ENCODE peak calls at places on chromosomes 12 and 14, in seven cellular contexts. One of them, this sample, is unnamed.

GRCh38 chr12:41697161-41697560 is 447.5 kb downstream of the GXYLT1 start:
- DNase-seq in epithelial cell of esophagus: no peak
- DNase-seq in colonic mucosa: no peak
- DNase-seq in AG04449: no peak
- DNase-seq in progenitor cell of endocrine pancreas: no peak
- DNase-seq in heart left ventricle: no peak
- DNase-seq in cardiac fibroblast: no peak
- DNase-seq in this sample: no peak

GRCh38 chr12:67594888-67595287 is 53.7 kb upstream of the DYRK2 start:
- DNase-seq in colonic mucosa: no peak
- DNase-seq in epithelial cell of esophagus: peak
- DNase-seq in cardiac fibroblast: no peak
- DNase-seq in heart left ventricle: no peak
- DNase-seq in progenitor cell of endocrine pancreas: no peak
- DNase-seq in AG04449: no peak
- DNase-seq in this sample: no peak

GRCh38 chr14:78863143-78863542 is 693.0 kb downstream of the NRXN3 start:
- DNase-seq in epithelial cell of esophagus: peak
- DNase-seq in progenitor cell of endocrine pancreas: peak
- DNase-seq in colonic mucosa: peak
- DNase-seq in AG04449: no peak
- DNase-seq in heart left ventricle: no peak
- DNase-seq in cardiac fibroblast: peak
- DNase-seq in this sample: no peak

GRCh38 chr12:131833896-131834641 is 5.9 kb downstream of the MMP17 start:
- DNase-seq in AG04449: no peak
- DNase-seq in progenitor cell of endocrine pancreas: no peak
- DNase-seq in heart left ventricle: no peak
- DNase-seq in epithelial cell of esophagus: peak
- DNase-seq in cardiac fibroblast: peak
- DNase-seq in colonic mucosa: no peak
- DNase-seq in this sample: no peak

GRCh38 chr12:43776498-43776897 is 17.7 kb downstream of the IRAK4 start:
- DNase-seq in epithelial cell of esophagus: peak
- DNase-seq in colonic mucosa: no peak
- DNase-seq in cardiac fibroblast: peak
- DNase-seq in progenitor cell of endocrine pancreas: no peak
- DNase-seq in heart left ventricle: no peak
- DNase-seq in AG04449: no peak
- DNase-seq in this sample: no peak

GRCh38 chr12:2851931-2852330 is 4.9 kb downstream of the TEX52 start:
- DNase-seq in AG04449: no peak
- DNase-seq in epithelial cell of esophagus: no peak
- DNase-seq in heart left ventricle: no peak
- DNase-seq in colonic mucosa: no peak
- DNase-seq in cardiac fibroblast: no peak
- DNase-seq in progenitor cell of endocrine pancreas: no peak
- DNase-seq in this sample: no peak

GRCh38 chr12:81167694-81168093 is 89.8 kb downstream of the ACSS3 start:
- DNase-seq in progenitor cell of endocrine pancreas: no peak
- DNase-seq in heart left ventricle: no peak
- DNase-seq in colonic mucosa: no peak
- DNase-seq in AG04449: no peak
- DNase-seq in epithelial cell of esophagus: peak
- DNase-seq in cardiac fibroblast: peak
- DNase-seq in this sample: no peak

GRCh38 chr12:13173537-13173936 is 23.0 kb upstream of the EMP1 start:
- DNase-seq in AG04449: peak
- DNase-seq in progenitor cell of endocrine pancreas: no peak
- DNase-seq in cardiac fibroblast: peak
- DNase-seq in heart left ventricle: peak
- DNase-seq in colonic mucosa: peak
- DNase-seq in epithelial cell of esophagus: peak
- DNase-seq in this sample: no peak

GRCh38 chr12:69897744-69898143 is 72.7 kb downstream of the MYRFL start:
- DNase-seq in heart left ventricle: peak
- DNase-seq in AG04449: no peak
- DNase-seq in colonic mucosa: no peak
- DNase-seq in epithelial cell of esophagus: peak
- DNase-seq in progenitor cell of endocrine pancreas: no peak
- DNase-seq in cardiac fibroblast: peak
- DNase-seq in this sample: no peak

GRCh38 chr12:131831021-131831571 is 2.9 kb downstream of the MMP17 start:
- DNase-seq in colonic mucosa: no peak
- DNase-seq in AG04449: no peak
- DNase-seq in heart left ventricle: no peak
- DNase-seq in epithelial cell of esophagus: peak
- DNase-seq in progenitor cell of endocrine pancreas: no peak
- DNase-seq in cardiac fibroblast: peak
- DNase-seq in this sample: no peak

GRCh38 chr14:100782516-100783320 is 43.2 kb upstream of the MEG3 start:
- DNase-seq in heart left ventricle: no peak
- DNase-seq in epithelial cell of esophagus: no peak
- DNase-seq in AG04449: no peak
- DNase-seq in cardiac fibroblast: no peak
- DNase-seq in progenitor cell of endocrine pancreas: no peak
- DNase-seq in colonic mucosa: no peak
- DNase-seq in this sample: no peak

GRCh38 chr14:69318241-69318640 is 58.3 kb downstream of the GALNT16 start:
- DNase-seq in epithelial cell of esophagus: no peak
- DNase-seq in colonic mucosa: no peak
- DNase-seq in heart left ventricle: no peak
- DNase-seq in progenitor cell of endocrine pancreas: no peak
- DNase-seq in cardiac fibroblast: no peak
- DNase-seq in AG04449: no peak
- DNase-seq in this sample: no peak

GRCh38 chr14:56461876-56462275 is 117.7 kb upstream of the TMEM260 start:
- DNase-seq in progenitor cell of endocrine pancreas: no peak
- DNase-seq in cardiac fibroblast: no peak
- DNase-seq in AG04449: no peak
- DNase-seq in epithelial cell of esophagus: no peak
- DNase-seq in colonic mucosa: no peak
- DNase-seq in heart left ventricle: no peak
- DNase-seq in this sample: no peak

GRCh38 chr12:124679533-124680371 is 112.3 kb upstream of the NCOR2 start:
- DNase-seq in cardiac fibroblast: no peak
- DNase-seq in epithelial cell of esophagus: no peak
- DNase-seq in heart left ventricle: peak
- DNase-seq in colonic mucosa: peak
- DNase-seq in AG04449: no peak
- DNase-seq in progenitor cell of endocrine pancreas: no peak
- DNase-seq in this sample: no peak

GRCh38 chr12:122190842-122191668 is 8.1 kb downstream of the LRRC43 start:
- DNase-seq in heart left ventricle: no peak
- DNase-seq in progenitor cell of endocrine pancreas: peak
- DNase-seq in colonic mucosa: peak
- DNase-seq in epithelial cell of esophagus: peak
- DNase-seq in AG04449: no peak
- DNase-seq in cardiac fibroblast: peak
- DNase-seq in this sample: peak

GRCh38 chr14:37545174-37545573 is 49.9 kb downstream of the FOXA1 start:
- DNase-seq in AG04449: no peak
- DNase-seq in heart left ventricle: no peak
- DNase-seq in cardiac fibroblast: no peak
- DNase-seq in colonic mucosa: no peak
- DNase-seq in epithelial cell of esophagus: peak
- DNase-seq in progenitor cell of endocrine pancreas: no peak
- DNase-seq in this sample: no peak

GRCh38 chr12:110670161-110670701 is 18.7 kb downstream of the HVCN1 start:
- DNase-seq in heart left ventricle: no peak
- DNase-seq in cardiac fibroblast: no peak
- DNase-seq in progenitor cell of endocrine pancreas: no peak
- DNase-seq in AG04449: no peak
- DNase-seq in epithelial cell of esophagus: no peak
- DNase-seq in colonic mucosa: no peak
- DNase-seq in this sample: no peak

GRCh38 chr14:100132161-100132902 is 27.1 kb downstream of the DEGS2 start:
- DNase-seq in epithelial cell of esophagus: peak
- DNase-seq in progenitor cell of endocrine pancreas: no peak
- DNase-seq in colonic mucosa: no peak
- DNase-seq in heart left ventricle: no peak
- DNase-seq in cardiac fibroblast: peak
- DNase-seq in AG04449: no peak
- DNase-seq in this sample: no peak

GRCh38 chr14:74934476-74935339 is 11.6 kb upstream of the RPS6KL1 start:
- DNase-seq in progenitor cell of endocrine pancreas: no peak
- DNase-seq in heart left ventricle: peak
- DNase-seq in colonic mucosa: no peak
- DNase-seq in AG04449: no peak
- DNase-seq in epithelial cell of esophagus: no peak
- DNase-seq in cardiac fibroblast: peak
- DNase-seq in this sample: no peak

GRCh38 chr14:100691395-100692025 is 35.2 kb upstream of the DLK1 start:
- DNase-seq in epithelial cell of esophagus: peak
- DNase-seq in cardiac fibroblast: no peak
- DNase-seq in heart left ventricle: no peak
- DNase-seq in colonic mucosa: no peak
- DNase-seq in AG04449: no peak
- DNase-seq in progenitor cell of endocrine pancreas: no peak
- DNase-seq in this sample: no peak

GRCh38 chr12:53098354-53098981 is 1.0 kb downstream of the IGFBP6 start:
- DNase-seq in heart left ventricle: peak
- DNase-seq in progenitor cell of endocrine pancreas: no peak
- DNase-seq in colonic mucosa: peak
- DNase-seq in cardiac fibroblast: peak
- DNase-seq in AG04449: peak
- DNase-seq in epithelial cell of esophagus: peak
- DNase-seq in this sample: no peak

GRCh38 chr14:64758711-64759554 is 54.7 kb downstream of the PLEKHG3 start:
- DNase-seq in epithelial cell of esophagus: peak
- DNase-seq in heart left ventricle: peak
- DNase-seq in AG04449: peak
- DNase-seq in colonic mucosa: no peak
- DNase-seq in progenitor cell of endocrine pancreas: no peak
- DNase-seq in cardiac fibroblast: peak
- DNase-seq in this sample: no peak
- TF ChIP-seq CTCF in epithelial cell of esophagus: no peak
- TF ChIP-seq CTCF in heart left ventricle: no peak
- TF ChIP-seq CTCF in AG04449: no peak
- TF ChIP-seq CTCF in colonic mucosa: no peak
- TF ChIP-seq CTCF in progenitor cell of endocrine pancreas: no peak
- TF ChIP-seq CTCF in cardiac fibroblast: no peak
- TF ChIP-seq CTCF in this sample: no peak

GRCh38 chr12:62602445-62603060 is 135.9 kb downstream of the MON2 start:
- DNase-seq in AG04449: peak
- DNase-seq in cardiac fibroblast: peak
- DNase-seq in heart left ventricle: peak
- DNase-seq in colonic mucosa: peak
- DNase-seq in epithelial cell of esophagus: peak
- DNase-seq in progenitor cell of endocrine pancreas: peak
- DNase-seq in this sample: peak

GRCh38 chr12:62597253-62597652 is 130.6 kb downstream of the MON2 start:
- DNase-seq in progenitor cell of endocrine pancreas: no peak
- DNase-seq in epithelial cell of esophagus: no peak
- DNase-seq in AG04449: no peak
- DNase-seq in colonic mucosa: no peak
- DNase-seq in heart left ventricle: no peak
- DNase-seq in cardiac fibroblast: no peak
- DNase-seq in this sample: no peak

GRCh38 chr12:62598846-62599245 is 132.2 kb downstream of the MON2 start:
- DNase-seq in epithelial cell of esophagus: no peak
- DNase-seq in progenitor cell of endocrine pancreas: no peak
- DNase-seq in colonic mucosa: no peak
- DNase-seq in AG04449: no peak
- DNase-seq in cardiac fibroblast: no peak
- DNase-seq in heart left ventricle: no peak
- DNase-seq in this sample: no peak

GRCh38 chr12:62601765-62602444 is 135.3 kb downstream of the MON2 start:
- DNase-seq in heart left ventricle: no peak
- DNase-seq in progenitor cell of endocrine pancreas: no peak
- DNase-seq in colonic mucosa: no peak
- DNase-seq in AG04449: no peak
- DNase-seq in epithelial cell of esophagus: no peak
- DNase-seq in cardiac fibroblast: no peak
- DNase-seq in this sample: no peak

GRCh38 chr12:62600038-62600437 is 133.4 kb downstream of the MON2 start:
- DNase-seq in epithelial cell of esophagus: no peak
- DNase-seq in heart left ventricle: no peak
- DNase-seq in cardiac fibroblast: no peak
- DNase-seq in progenitor cell of endocrine pancreas: no peak
- DNase-seq in AG04449: no peak
- DNase-seq in colonic mucosa: no peak
- DNase-seq in this sample: no peak
- TF ChIP-seq CTCF in epithelial cell of esophagus: peak
- TF ChIP-seq CTCF in heart left ventricle: no peak
- TF ChIP-seq CTCF in cardiac fibroblast: peak
- TF ChIP-seq CTCF in progenitor cell of endocrine pancreas: peak
- TF ChIP-seq CTCF in AG04449: no peak
- TF ChIP-seq CTCF in colonic mucosa: no peak
- TF ChIP-seq CTCF in this sample: no peak

GRCh38 chr12:32307352-32307751 is 92.0 kb upstream of the FGD4 start:
- DNase-seq in epithelial cell of esophagus: no peak
- DNase-seq in heart left ventricle: no peak
- DNase-seq in colonic mucosa: no peak
- DNase-seq in cardiac fibroblast: no peak
- DNase-seq in AG04449: no peak
- DNase-seq in progenitor cell of endocrine pancreas: no peak
- DNase-seq in this sample: no peak

GRCh38 chr12:32302218-32302826 is 97.0 kb upstream of the FGD4 start:
- DNase-seq in AG04449: no peak
- DNase-seq in epithelial cell of esophagus: peak
- DNase-seq in progenitor cell of endocrine pancreas: no peak
- DNase-seq in colonic mucosa: no peak
- DNase-seq in heart left ventricle: no peak
- DNase-seq in cardiac fibroblast: peak
- DNase-seq in this sample: no peak

GRCh38 chr12:32301216-32301615 is 98.1 kb upstream of the FGD4 start:
- DNase-seq in AG04449: no peak
- DNase-seq in cardiac fibroblast: no peak
- DNase-seq in heart left ventricle: no peak
- DNase-seq in progenitor cell of endocrine pancreas: no peak
- DNase-seq in epithelial cell of esophagus: no peak
- DNase-seq in colonic mucosa: no peak
- DNase-seq in this sample: no peak

GRCh38 chr12:32303171-32303570 is 96.2 kb upstream of the FGD4 start:
- DNase-seq in colonic mucosa: no peak
- DNase-seq in AG04449: no peak
- DNase-seq in progenitor cell of endocrine pancreas: no peak
- DNase-seq in cardiac fibroblast: no peak
- DNase-seq in epithelial cell of esophagus: no peak
- DNase-seq in heart left ventricle: no peak
- DNase-seq in this sample: no peak

GRCh38 chr12:32305163-32305562 is 94.2 kb upstream of the FGD4 start:
- DNase-seq in AG04449: no peak
- DNase-seq in progenitor cell of endocrine pancreas: no peak
- DNase-seq in colonic mucosa: no peak
- DNase-seq in cardiac fibroblast: peak
- DNase-seq in epithelial cell of esophagus: peak
- DNase-seq in heart left ventricle: no peak
- DNase-seq in this sample: no peak
- TF ChIP-seq CTCF in AG04449: no peak
- TF ChIP-seq CTCF in progenitor cell of endocrine pancreas: no peak
- TF ChIP-seq CTCF in colonic mucosa: peak
- TF ChIP-seq CTCF in cardiac fibroblast: peak
- TF ChIP-seq CTCF in epithelial cell of esophagus: peak
- TF ChIP-seq CTCF in heart left ventricle: peak
- TF ChIP-seq CTCF in this sample: peak

DNA sequence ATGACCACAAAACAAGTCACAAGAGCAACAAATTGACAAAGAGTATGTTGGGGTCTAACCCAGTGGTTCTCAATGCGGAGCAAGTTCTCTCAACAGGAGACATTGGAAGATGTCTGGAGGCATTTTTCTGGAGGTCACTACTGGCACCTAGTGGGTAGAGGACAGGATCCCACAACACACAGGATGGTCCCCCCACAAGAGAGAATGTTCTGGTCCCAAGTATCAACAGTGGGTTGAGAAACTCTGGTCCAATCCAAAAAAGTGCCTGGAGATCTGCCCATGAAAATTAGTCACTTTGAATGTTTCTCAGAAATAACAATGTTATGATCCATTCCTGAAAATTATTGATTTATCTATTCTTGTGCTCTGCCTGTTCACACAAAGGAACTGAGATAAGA is 3.3 kb downstream of the SSH1 start:
- DNase-seq in heart left ventricle: peak
- DNase-seq in epithelial cell of esophagus: peak
- DNase-seq in progenitor cell of endocrine pancreas: no peak
- DNase-seq in AG04449: no peak
- DNase-seq in colonic mucosa: no peak
- DNase-seq in cardiac fibroblast: peak
- DNase-seq in this sample: no peak
- TF ChIP-seq CTCF in heart left ventricle: peak
- TF ChIP-seq CTCF in epithelial cell of esophagus: peak
- TF ChIP-seq CTCF in progenitor cell of endocrine pancreas: no peak
- TF ChIP-seq CTCF in AG04449: peak
- TF ChIP-seq CTCF in colonic mucosa: no peak
- TF ChIP-seq CTCF in cardiac fibroblast: peak
- TF ChIP-seq CTCF in this sample: no peak

This sample was measured in CD4-positive, alpha-beta T cell.